ENCODE peak calls at places on chromosome 9, in ten cellular contexts. One of them, this sample, is unnamed. For H3K4me1, the result is how much of the 10 kb centered on the place peaks cover.

GRCh38 chr9:84841915-84842314 is 172.4 kb downstream of the NTRK2 start:
- DNase-seq in neural progenitor cell: no peak
- DNase-seq in fibroblast of lung: no peak
- DNase-seq in keratinocyte: no peak
- DNase-seq in A549: no peak
- DNase-seq in CD4-positive, CD25-positive, alpha-beta regulatory T cell: no peak
- DNase-seq in upper lobe of right lung: no peak
- DNase-seq in aorta: no peak
- DNase-seq in neuronal stem cell: no peak
- DNase-seq in thoracic aorta: no peak
- DNase-seq in this sample: no peak

GRCh38 chr9:137673871-137674270 is 55.1 kb downstream of the EHMT1 start:
- DNase-seq in neural progenitor cell: no peak
- DNase-seq in fibroblast of lung: no peak
- DNase-seq in keratinocyte: no peak
- DNase-seq in A549: no peak
- DNase-seq in CD4-positive, CD25-positive, alpha-beta regulatory T cell: no peak
- DNase-seq in upper lobe of right lung: peak
- DNase-seq in aorta: no peak
- DNase-seq in neuronal stem cell: no peak
- DNase-seq in thoracic aorta: no peak
- DNase-seq in this sample: no peak

GRCh38 chr9:79699479-79699878 is 127.7 kb downstream of the TLE4 start:
- DNase-seq in neural progenitor cell: no peak
- DNase-seq in fibroblast of lung: no peak
- DNase-seq in keratinocyte: no peak
- DNase-seq in A549: no peak
- DNase-seq in CD4-positive, CD25-positive, alpha-beta regulatory T cell: no peak
- DNase-seq in upper lobe of right lung: no peak
- DNase-seq in aorta: no peak
- DNase-seq in neuronal stem cell: no peak
- DNase-seq in thoracic aorta: no peak
- DNase-seq in this sample: no peak

GRCh38 chr9:130634191-130634768 is 30.1 kb upstream of the PRDM12 start:
- DNase-seq in neural progenitor cell: no peak
- DNase-seq in fibroblast of lung: no peak
- DNase-seq in keratinocyte: no peak
- DNase-seq in A549: no peak
- DNase-seq in CD4-positive, CD25-positive, alpha-beta regulatory T cell: no peak
- DNase-seq in upper lobe of right lung: peak
- DNase-seq in aorta: peak
- DNase-seq in neuronal stem cell: no peak
- DNase-seq in thoracic aorta: no peak
- DNase-seq in this sample: no peak

GRCh38 chr9:33105939-33106338 is 29.5 kb upstream of the SMU1 start:
- DNase-seq in neural progenitor cell: no peak
- DNase-seq in fibroblast of lung: no peak
- DNase-seq in keratinocyte: no peak
- DNase-seq in A549: no peak
- DNase-seq in CD4-positive, CD25-positive, alpha-beta regulatory T cell: no peak
- DNase-seq in upper lobe of right lung: no peak
- DNase-seq in aorta: no peak
- DNase-seq in neuronal stem cell: no peak
- DNase-seq in thoracic aorta: no peak
- DNase-seq in this sample: no peak

GRCh38 chr9:136143215-136144001 is 24.7 kb upstream of the TMEM250 start:
- DNase-seq in neural progenitor cell: peak
- DNase-seq in fibroblast of lung: no peak
- DNase-seq in keratinocyte: no peak
- DNase-seq in A549: peak
- DNase-seq in CD4-positive, CD25-positive, alpha-beta regulatory T cell: no peak
- DNase-seq in upper lobe of right lung: no peak
- DNase-seq in aorta: no peak
- DNase-seq in neuronal stem cell: no peak
- DNase-seq in thoracic aorta: no peak
- DNase-seq in this sample: no peak

GRCh38 chr9:137397675-137398423 is 25.1 kb downstream of the EXD3 start:
- DNase-seq in neural progenitor cell: peak
- DNase-seq in fibroblast of lung: no peak
- DNase-seq in keratinocyte: no peak
- DNase-seq in A549: no peak
- DNase-seq in CD4-positive, CD25-positive, alpha-beta regulatory T cell: no peak
- DNase-seq in upper lobe of right lung: no peak
- DNase-seq in aorta: no peak
- DNase-seq in neuronal stem cell: no peak
- DNase-seq in thoracic aorta: no peak
- DNase-seq in this sample: no peak

GRCh38 chr9:85703398-85703797 is 38.4 kb downstream of the AGTPBP1 start:
- DNase-seq in neural progenitor cell: no peak
- DNase-seq in fibroblast of lung: peak
- DNase-seq in keratinocyte: no peak
- DNase-seq in A549: no peak
- DNase-seq in CD4-positive, CD25-positive, alpha-beta regulatory T cell: no peak
- DNase-seq in upper lobe of right lung: no peak
- DNase-seq in aorta: no peak
- DNase-seq in neuronal stem cell: no peak
- DNase-seq in thoracic aorta: no peak
- DNase-seq in this sample: no peak

GRCh38 chr9:116405321-116405720 is 251.7 kb downstream of the PAPPA start:
- DNase-seq in neural progenitor cell: no peak
- DNase-seq in fibroblast of lung: no peak
- DNase-seq in keratinocyte: no peak
- DNase-seq in A549: no peak
- DNase-seq in CD4-positive, CD25-positive, alpha-beta regulatory T cell: no peak
- DNase-seq in upper lobe of right lung: no peak
- DNase-seq in aorta: no peak
- DNase-seq in neuronal stem cell: no peak
- DNase-seq in thoracic aorta: no peak
- DNase-seq in this sample: no peak

GRCh38 chr9:79661926-79662552 is 90.3 kb downstream of the TLE4 start:
- DNase-seq in neural progenitor cell: peak
- DNase-seq in fibroblast of lung: no peak
- DNase-seq in keratinocyte: no peak
- DNase-seq in A549: no peak
- DNase-seq in CD4-positive, CD25-positive, alpha-beta regulatory T cell: no peak
- DNase-seq in upper lobe of right lung: no peak
- DNase-seq in aorta: no peak
- DNase-seq in neuronal stem cell: peak
- DNase-seq in thoracic aorta: no peak
- DNase-seq in this sample: no peak

GRCh38 chr9:87193925-87194380 is 246.6 kb upstream of the GAS1 start:
- DNase-seq in neural progenitor cell: no peak
- DNase-seq in fibroblast of lung: peak
- DNase-seq in keratinocyte: no peak
- DNase-seq in A549: no peak
- DNase-seq in CD4-positive, CD25-positive, alpha-beta regulatory T cell: no peak
- DNase-seq in upper lobe of right lung: no peak
- DNase-seq in aorta: no peak
- DNase-seq in neuronal stem cell: no peak
- DNase-seq in thoracic aorta: no peak
- DNase-seq in this sample: no peak

GRCh38 chr9:72978724-72979123 is 25.9 kb upstream of the ALDH1A1 start:
- DNase-seq in neural progenitor cell: no peak
- DNase-seq in fibroblast of lung: peak
- DNase-seq in keratinocyte: no peak
- DNase-seq in A549: peak
- DNase-seq in CD4-positive, CD25-positive, alpha-beta regulatory T cell: no peak
- DNase-seq in upper lobe of right lung: no peak
- DNase-seq in aorta: no peak
- DNase-seq in neuronal stem cell: no peak
- DNase-seq in thoracic aorta: no peak
- DNase-seq in this sample: no peak

GRCh38 chr9:69236188-69236587 is 62.1 kb downstream of the TJP2 start:
- DNase-seq in neural progenitor cell: no peak
- DNase-seq in fibroblast of lung: no peak
- DNase-seq in keratinocyte: no peak
- DNase-seq in A549: no peak
- DNase-seq in CD4-positive, CD25-positive, alpha-beta regulatory T cell: no peak
- DNase-seq in upper lobe of right lung: no peak
- DNase-seq in aorta: no peak
- DNase-seq in neuronal stem cell: no peak
- DNase-seq in thoracic aorta: no peak
- DNase-seq in this sample: no peak

GRCh38 chr9:110410926-110411325 is 73.3 kb upstream of the TXNDC8 start:
- DNase-seq in neural progenitor cell: no peak
- DNase-seq in fibroblast of lung: no peak
- DNase-seq in keratinocyte: no peak
- DNase-seq in A549: no peak
- DNase-seq in CD4-positive, CD25-positive, alpha-beta regulatory T cell: no peak
- DNase-seq in upper lobe of right lung: no peak
- DNase-seq in aorta: no peak
- DNase-seq in neuronal stem cell: no peak
- DNase-seq in thoracic aorta: no peak
- DNase-seq in this sample: no peak

GRCh38 chr9:137672907-137673791 is 54.3 kb downstream of the EHMT1 start:
- DNase-seq in neural progenitor cell: peak
- DNase-seq in fibroblast of lung: peak
- DNase-seq in keratinocyte: peak
- DNase-seq in A549: peak
- DNase-seq in CD4-positive, CD25-positive, alpha-beta regulatory T cell: peak
- DNase-seq in upper lobe of right lung: peak
- DNase-seq in aorta: peak
- DNase-seq in neuronal stem cell: no peak
- DNase-seq in thoracic aorta: no peak
- DNase-seq in this sample: no peak

GRCh38 chr9:118961857-118962256 is 407.4 kb downstream of the BRINP1 start:
- DNase-seq in neural progenitor cell: peak
- DNase-seq in fibroblast of lung: peak
- DNase-seq in keratinocyte: no peak
- DNase-seq in A549: peak
- DNase-seq in CD4-positive, CD25-positive, alpha-beta regulatory T cell: no peak
- DNase-seq in upper lobe of right lung: no peak
- DNase-seq in aorta: no peak
- DNase-seq in neuronal stem cell: peak
- DNase-seq in thoracic aorta: no peak
- DNase-seq in this sample: no peak

GRCh38 chr9:126499911-126500599 is 113.7 kb upstream of the LMX1B start:
- DNase-seq in neural progenitor cell: no peak
- DNase-seq in fibroblast of lung: no peak
- DNase-seq in keratinocyte: no peak
- DNase-seq in A549: peak
- DNase-seq in CD4-positive, CD25-positive, alpha-beta regulatory T cell: no peak
- DNase-seq in upper lobe of right lung: no peak
- DNase-seq in aorta: peak
- DNase-seq in neuronal stem cell: no peak
- DNase-seq in thoracic aorta: no peak
- DNase-seq in this sample: no peak
- H3K4me3 ChIP-seq in neural progenitor cell: peak
- H3K4me3 ChIP-seq in fibroblast of lung: no peak
- H3K4me3 ChIP-seq in keratinocyte: no peak
- H3K4me3 ChIP-seq in A549: peak
- H3K4me3 ChIP-seq in CD4-positive, CD25-positive, alpha-beta regulatory T cell: no peak
- H3K4me3 ChIP-seq in upper lobe of right lung: peak
- H3K4me3 ChIP-seq in aorta: no peak
- H3K4me3 ChIP-seq in neuronal stem cell: peak
- H3K4me3 ChIP-seq in thoracic aorta: peak
- H3K4me3 ChIP-seq in this sample: peak

DNA sequence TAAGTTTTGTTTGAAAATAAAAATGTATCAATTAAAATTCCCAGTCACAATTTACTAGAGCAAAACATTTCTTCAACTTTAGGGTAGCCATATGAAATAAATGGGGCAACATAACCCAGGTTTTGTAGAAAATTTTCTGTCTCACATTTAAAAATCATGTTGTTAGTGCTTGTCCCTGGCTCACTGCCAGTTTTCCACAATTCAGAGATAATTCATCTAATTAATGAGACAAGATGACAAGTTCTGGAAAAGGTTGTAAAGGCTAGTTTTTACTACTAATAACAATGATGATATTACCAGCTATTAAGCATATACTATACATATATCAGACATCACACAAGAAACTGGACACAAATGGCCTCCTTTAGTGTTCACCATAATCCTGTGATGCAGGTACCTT is 45.9 kb downstream of the MEGF9 start:
- DNase-seq in neural progenitor cell: no peak
- DNase-seq in fibroblast of lung: no peak
- DNase-seq in keratinocyte: no peak
- DNase-seq in A549: no peak
- DNase-seq in CD4-positive, CD25-positive, alpha-beta regulatory T cell: no peak
- DNase-seq in upper lobe of right lung: no peak
- DNase-seq in aorta: no peak
- DNase-seq in neuronal stem cell: no peak
- DNase-seq in thoracic aorta: no peak
- DNase-seq in this sample: no peak
- H3K4me1 ChIP-seq in neural progenitor cell: under half
- H3K4me1 ChIP-seq in fibroblast of lung: under half
- H3K4me1 ChIP-seq in keratinocyte: under half
- H3K4me1 ChIP-seq in A549: under half
- H3K4me1 ChIP-seq in CD4-positive, CD25-positive, alpha-beta regulatory T cell: under half
- H3K4me1 ChIP-seq in upper lobe of right lung: under half
- H3K4me1 ChIP-seq in aorta: under half
- H3K4me1 ChIP-seq in neuronal stem cell: under half
- H3K4me1 ChIP-seq in thoracic aorta: under half
- H3K4me1 ChIP-seq in this sample: under half

DNA sequence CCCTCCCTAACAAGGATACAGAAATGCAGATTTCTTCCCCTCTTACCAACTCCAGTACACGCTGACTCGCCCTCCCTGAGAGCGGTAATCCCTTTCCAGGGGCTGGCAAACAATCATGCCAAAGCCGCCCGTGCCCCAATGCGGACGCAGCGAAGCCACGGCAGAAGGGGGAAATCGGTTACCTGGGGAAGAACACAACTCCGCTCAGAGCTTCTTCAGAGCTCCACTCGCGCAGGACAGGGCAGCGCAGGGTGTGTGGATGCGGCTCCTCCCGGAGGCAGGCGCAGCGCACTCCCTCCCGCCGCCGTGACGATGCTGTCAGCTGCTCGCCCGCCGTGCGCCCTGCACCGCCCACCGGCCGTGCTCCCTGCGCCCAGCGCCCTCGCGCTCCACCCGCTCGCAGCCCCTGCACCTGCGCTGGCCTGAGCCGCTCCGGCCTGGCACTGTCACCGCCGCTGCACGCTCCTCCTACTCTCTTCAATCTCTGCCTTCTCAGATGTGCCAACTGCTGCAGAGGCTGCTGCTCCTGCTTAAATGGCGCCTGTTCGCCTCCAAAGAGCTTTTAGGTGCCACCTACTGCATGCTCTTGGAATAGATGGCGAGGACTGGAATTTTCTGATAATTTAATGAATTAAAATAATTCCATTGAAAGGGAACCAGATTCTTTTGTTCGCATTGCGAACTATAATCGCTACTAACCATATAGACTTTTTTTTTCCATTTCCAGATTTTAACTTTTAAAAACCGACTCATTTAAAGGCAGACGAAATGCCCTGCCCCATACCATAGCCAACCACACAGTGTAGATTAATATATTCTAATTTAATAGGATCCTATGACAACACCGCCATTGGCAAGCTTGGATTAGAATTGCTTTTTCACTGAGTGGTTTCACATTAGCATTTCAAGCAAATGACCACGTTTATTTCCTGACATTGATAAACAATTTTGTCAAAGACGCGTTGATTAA is at the start of gene DIRAS2:
- DNase-seq in neural progenitor cell: peak
- DNase-seq in fibroblast of lung: peak
- DNase-seq in keratinocyte: no peak
- DNase-seq in A549: peak
- DNase-seq in CD4-positive, CD25-positive, alpha-beta regulatory T cell: no peak
- DNase-seq in upper lobe of right lung: peak
- DNase-seq in aorta: no peak
- DNase-seq in neuronal stem cell: peak
- DNase-seq in thoracic aorta: no peak
- DNase-seq in this sample: peak
- H3K4me3 ChIP-seq in neural progenitor cell: peak
- H3K4me3 ChIP-seq in fibroblast of lung: peak
- H3K4me3 ChIP-seq in keratinocyte: peak
- H3K4me3 ChIP-seq in A549: peak
- H3K4me3 ChIP-seq in CD4-positive, CD25-positive, alpha-beta regulatory T cell: no peak
- H3K4me3 ChIP-seq in upper lobe of right lung: peak
- H3K4me3 ChIP-seq in aorta: no peak
- H3K4me3 ChIP-seq in neuronal stem cell: peak
- H3K4me3 ChIP-seq in thoracic aorta: peak
- H3K4me3 ChIP-seq in this sample: peak

GRCh38 chr9:82673904-82674303 is 389.0 kb downstream of the RASEF start:
- DNase-seq in neural progenitor cell: no peak
- DNase-seq in fibroblast of lung: peak
- DNase-seq in keratinocyte: no peak
- DNase-seq in A549: no peak
- DNase-seq in CD4-positive, CD25-positive, alpha-beta regulatory T cell: no peak
- DNase-seq in upper lobe of right lung: no peak
- DNase-seq in aorta: no peak
- DNase-seq in neuronal stem cell: no peak
- DNase-seq in thoracic aorta: no peak
- DNase-seq in this sample: no peak
- H3K4me1 ChIP-seq in neural progenitor cell: under half
- H3K4me1 ChIP-seq in fibroblast of lung: under half
- H3K4me1 ChIP-seq in keratinocyte: under half
- H3K4me1 ChIP-seq in A549: under half
- H3K4me1 ChIP-seq in CD4-positive, CD25-positive, alpha-beta regulatory T cell: under half
- H3K4me1 ChIP-seq in upper lobe of right lung: under half
- H3K4me1 ChIP-seq in aorta: under half
- H3K4me1 ChIP-seq in neuronal stem cell: under half
- H3K4me1 ChIP-seq in thoracic aorta: under half
- H3K4me1 ChIP-seq in this sample: under half